ENCODE peak calls at places on chromosomes 11 and 22, in eight cellular contexts. Z is transverse colon; W is left ventricle myocardium inferior; L is body of pancreas; X is GM23338; T is tibial nerve; Y is upper lobe of right lung; G is CD8-positive, alpha-beta T cell. R is an unnamed sample.
A peak's percentile ranks its signal among the peaks of the same experiment; 100 is the strongest.

GRCh38 chr11:125724125-125724524 is 22.0 kb upstream of the PATE1 start:
- DNase-seq in Z (no peak), X (peak; percentile 56), T (no peak), G (no peak), W (no peak), Y (no peak), L (no peak), R (no peak)

GRCh38 chr11:6127881-6128280 is 20.4 kb downstream of the OR56B4 start:
- DNase-seq in Z (no peak), Y (no peak), X (no peak), G (no peak), L (no peak), W (no peak), T (no peak), R (no peak)

GRCh38 chr11:134069996-134070845 is 1.3 kb downstream of the JAM3 start:
- DNase-seq in W (no peak), L (no peak), Y (no peak), T (no peak), X (no peak), G (no peak), Z (no peak), R (no peak)

GRCh38 chr22:17835256-17835655 is 61.0 kb upstream of the BID start:
- DNase-seq in W (no peak), L (no peak), G (no peak), X (no peak), Y (no peak), T (no peak), Z (no peak), R (no peak)

GRCh38 chr22:40749829-40750228 is 69.3 kb downstream of the SLC25A17 start:
- DNase-seq in T (no peak), X (no peak), G (no peak), W (no peak), Y (no peak), L (no peak), Z (no peak), R (no peak)

GRCh38 chr11:27807594-27807993 is 107.3 kb upstream of the BDNF start:
- DNase-seq in G (no peak), Y (no peak), Z (no peak), W (no peak), T (no peak), L (no peak), X (no peak), R (no peak)

GRCh38 chr22:47196881-47197701 is 434.6 kb downstream of the TBC1D22A start:
- DNase-seq in G (peak; percentile 29), T (no peak), L (no peak), Z (no peak), Y (peak; percentile 52), W (no peak), X (no peak), R (no peak)

GRCh38 chr11:79381036-79381435 is 59.8 kb downstream of the TENM4 start:
- DNase-seq in W (no peak), G (no peak), T (no peak), L (no peak), Z (no peak), Y (no peak), X (no peak), R (no peak)

GRCh38 chr22:31912402-31912733 is 32.0 kb upstream of the YWHAH start:
- DNase-seq in Y (no peak), X (no peak), G (no peak), Z (no peak), W (no peak), L (no peak), T (no peak), R (no peak)

GRCh38 chr11:87628161-87628560 is 547.1 kb downstream of the RAB38 start:
- DNase-seq in G (no peak), Y (no peak), W (no peak), L (no peak), Z (no peak), X (peak; percentile 30), T (no peak), R (no peak)

GRCh38 chr11:126398721-126399120 is 43.2 kb downstream of the ST3GAL4 start:
- DNase-seq in W (no peak), Z (no peak), T (no peak), X (no peak), Y (peak; percentile 33), L (no peak), G (no peak), R (no peak)

GRCh38 chr11:91935120-91935519 is 289.5 kb upstream of the FAT3 start:
- DNase-seq in G (no peak), X (no peak), L (no peak), T (no peak), W (no peak), Y (no peak), Z (no peak), R (no peak)

GRCh38 chr11:39807904-39808303 is 1651.5 kb downstream of the LRRC4C start:
- DNase-seq in W (no peak), T (no peak), Z (no peak), Y (no peak), G (no peak), L (no peak), X (no peak), R (no peak)

GRCh38 chr22:37133304-37134018 is 16.3 kb downstream of the IL2RB start:
- DNase-seq in L (no peak), G (no peak), W (no peak), X (no peak), Z (no peak), T (no peak), Y (peak; percentile 59), R (no peak)

GRCh38 chr11:22974251-22974650 is 114.0 kb upstream of the CCDC179 start:
- DNase-seq in L (no peak), G (no peak), Z (no peak), T (no peak), W (no peak), Y (no peak), X (no peak), R (no peak)

GRCh38 chr11:34754171-34754823 is 133.4 kb downstream of the EHF start:
- DNase-seq in T (no peak), L (no peak), Z (no peak), W (no peak), G (no peak), X (no peak), Y (no peak), R (peak; percentile 41)

GRCh38 chr11:41497974-41498373 is 38.5 kb upstream of the LRRC4C start:
- DNase-seq in Y (no peak), X (peak; percentile 79), T (no peak), G (no peak), Z (no peak), L (no peak), W (no peak), R (no peak)

GRCh38 chr22:24827305-24827704 is 21.3 kb downstream of the SGSM1 start:
- DNase-seq in T (no peak), Y (peak; percentile 81), X (no peak), G (no peak), Z (peak; percentile 79), W (no peak), L (peak; percentile 88), R (peak; percentile 44)

GRCh38 chr11:72048718-72049460 is 31.5 kb downstream of the NUMA1 start:
- DNase-seq in L (peak; percentile 76), Y (no peak), X (no peak), Z (no peak), T (no peak), G (no peak), W (no peak), R (no peak)

GRCh38 chr11:71249301-71249700 is 3.1 kb downstream of the SHANK2 start:
- DNase-seq in W (no peak), L (no peak), Y (peak; percentile 51), X (no peak), G (no peak), Z (no peak), T (no peak), R (no peak)

GRCh38 chr11:113991170-113991569 is 16.3 kb downstream of the HTR3A start:
- DNase-seq in G (no peak), W (peak; percentile 27), Z (no peak), T (no peak), Y (no peak), X (peak; percentile 87), L (peak; percentile 19), R (no peak)

GRCh38 chr11:94854770-94855633 is 86.8 kb downstream of the AMOTL1 start:
- DNase-seq in L (no peak), Y (peak; percentile 75), W (peak; percentile 56), T (no peak), X (no peak), Z (no peak), G (no peak), R (no peak)
- H3K36me3 ChIP-seq in L (peaks cover 35% of the 10 kb centered on the region), Y (peaks cover 84% of the 10 kb centered on the region), W (peaks cover 87% of the 10 kb centered on the region), T (peaks cover 90% of the 10 kb centered on the region), X (peaks cover 4% of the 10 kb centered on the region), Z (no peaks in the 10 kb centered on the region), G (no peaks in the 10 kb centered on the region), R (peaks cover 87% of the 10 kb centered on the region)

GRCh38 chr11:47578524-47579460 is at the start of the genes KBTBD4 and NDUFS3:
- DNase-seq in X (peak; percentile 97), W (peak; percentile 88), T (peak; percentile 81), L (peak; percentile 93), G (peak; percentile 95), Y (peak; percentile 91), Z (peak; percentile 90), R (peak; percentile 91)
- TF ChIP-seq CTCF in X (no peak), W (no peak), T (peak; percentile 26), L (no peak), G (no peak), Y (no peak), Z (no peak), R (no peak)

GRCh38 chr11:68375337-68375736 is 62.9 kb downstream of the LRP5 start:
- DNase-seq in Y (no peak), T (no peak), G (no peak), W (no peak), L (no peak), Z (no peak), X (no peak), R (no peak)

GRCh38 chr11:68372625-68373024 is 60.2 kb downstream of the LRP5 start:
- DNase-seq in W (no peak), G (no peak), L (no peak), Z (no peak), Y (no peak), T (no peak), X (no peak), R (no peak)

GRCh38 chr11:68373189-68373809 is 60.9 kb downstream of the LRP5 start:
- DNase-seq in G (no peak), Z (no peak), X (no peak), W (peak; percentile 57), Y (no peak), L (no peak), T (peak; percentile 39), R (peak; percentile 88)

GRCh38 chr11:68373810-68374501 is 61.6 kb downstream of the LRP5 start:
- DNase-seq in X (no peak), G (no peak), L (peak; percentile 61), T (no peak), Y (no peak), Z (peak; percentile 58), W (peak; percentile 72), R (no peak)

DNA sequence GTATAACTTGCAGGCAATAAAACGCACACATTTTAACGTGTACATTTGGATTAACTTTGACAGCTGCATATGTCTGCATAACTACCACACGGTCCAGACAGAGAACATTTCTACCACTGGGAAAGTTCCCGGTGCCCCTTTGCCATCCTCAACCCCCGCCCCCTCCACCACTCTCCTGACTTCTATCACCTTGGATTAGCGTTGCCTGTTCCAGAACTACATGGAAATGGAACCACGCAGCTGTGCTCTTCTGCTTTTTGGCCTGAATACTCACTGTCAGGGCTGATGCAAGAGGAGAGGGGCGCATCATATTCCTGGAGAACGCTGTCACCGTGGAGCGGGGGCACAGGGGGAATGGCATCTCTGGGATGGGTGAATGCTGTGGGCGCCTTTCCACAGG is 62.1 kb downstream of the LRP5 start:
- DNase-seq in X (no peak), T (no peak), W (no peak), Y (no peak), G (no peak), Z (no peak), L (no peak), R (no peak)
- H3K4me1 ChIP-seq in X (no peaks in the 10 kb centered on the region), T (peaks cover 6% of the 10 kb centered on the region), W (peaks cover 98% of the 10 kb centered on the region), Y (peaks cover 68% of the 10 kb centered on the region), G (no peaks in the 10 kb centered on the region), Z (peaks cover 48% of the 10 kb centered on the region), L (peaks cover 33% of the 10 kb centered on the region), R (peaks cover 79% of the 10 kb centered on the region)

GRCh38 chr11:119299416-119299815 is 17.5 kb downstream of the MCAM start:
- DNase-seq in L (no peak), T (no peak), W (no peak), Y (no peak), X (no peak), G (no peak), Z (no peak), R (no peak)
- H3K36me3 ChIP-seq in L (peaks cover 6% of the 10 kb centered on the region), T (peaks cover 76% of the 10 kb centered on the region), W (peaks cover 71% of the 10 kb centered on the region), Y (peaks cover 80% of the 10 kb centered on the region), X (peaks cover 57% of the 10 kb centered on the region), G (peaks cover 43% of the 10 kb centered on the region), Z (no peaks in the 10 kb centered on the region), R (peaks cover 77% of the 10 kb centered on the region)

R was measured in tibial artery.